ENCODE peak calls at places on chromosome 20, in seven cellular contexts. L is esophagus muscularis mucosa, Z is HCT116, N is sigmoid colon, D is stomach, K is breast epithelium, W is transverse colon. Q is an unnamed sample.

GRCh38 chr20:49346682-49347081 is 68.8 kb upstream of the ZNFX1 start:
- DNase-seq in L (no peak), Z (no peak), N (no peak), D (no peak), K (no peak), W (no peak), Q (no peak)

GRCh38 chr20:45008521-45009049 is 42.3 kb downstream of the STK4 start:
- DNase-seq in L (no peak), Z (no peak), N (no peak), D (no peak), K (no peak), W (no peak), Q (no peak)

GRCh38 chr20:1600736-1601135 is 19.1 kb downstream of the SIRPB1 start:
- DNase-seq in L (no peak), Z (no peak), N (no peak), D (no peak), K (no peak), W (no peak), Q (no peak)

GRCh38 chr20:22921595-22922421 is 113.3 kb upstream of the SSTR4 start:
- DNase-seq in L (no peak), Z (no peak), N (no peak), D (no peak), K (no peak), W (no peak), Q (no peak)

GRCh38 chr20:32971703-32972161 is 32.5 kb downstream of the SUN5 start:
- DNase-seq in L (peak), Z (no peak), N (peak), D (no peak), K (no peak), W (no peak), Q (no peak)

GRCh38 chr20:41342474-41343464 is 2.1 kb downstream of the LPIN3 start:
- DNase-seq in L (no peak), Z (no peak), N (peak), D (no peak), K (no peak), W (peak), Q (no peak)

GRCh38 chr20:38990728-38991127 is 28.6 kb downstream of the DHX35 start:
- DNase-seq in L (no peak), Z (no peak), N (no peak), D (no peak), K (no peak), W (no peak), Q (no peak)

GRCh38 chr20:44040202-44040915 is 125.7 kb downstream of the TOX2 start:
- DNase-seq in L (peak), Z (no peak), N (no peak), D (no peak), K (peak), W (no peak), Q (no peak)

GRCh38 chr20:8073024-8073832 is 53.7 kb upstream of the TMX4 start:
- DNase-seq in L (no peak), Z (no peak), N (no peak), D (no peak), K (no peak), W (no peak), Q (no peak)

GRCh38 chr20:33882018-33882417 is 70.9 kb downstream of the CHMP4B start:
- DNase-seq in L (no peak), Z (no peak), N (no peak), D (no peak), K (no peak), W (no peak), Q (no peak)

GRCh38 chr20:29079769-29080690 is 2177.4 kb upstream of the DEFB115 start:
- DNase-seq in L (no peak), Z (no peak), N (no peak), D (no peak), K (no peak), W (no peak), Q (no peak)

GRCh38 chr20:49470922-49471321 is 11.5 kb downstream of the KCNB1 start:
- DNase-seq in L (no peak), Z (no peak), N (no peak), D (no peak), K (no peak), W (no peak), Q (no peak)

GRCh38 chr20:16526433-16527380 is 46.5 kb downstream of the KIF16B start:
- DNase-seq in L (no peak), Z (no peak), N (no peak), D (no peak), K (no peak), W (no peak), Q (no peak)

GRCh38 chr20:48695738-48696137 is 132.1 kb downstream of the PREX1 start:
- DNase-seq in L (no peak), Z (no peak), N (no peak), D (no peak), K (no peak), W (no peak), Q (no peak)

GRCh38 chr20:63941282-63942060 is 14.7 kb downstream of the UCKL1 start:
- DNase-seq in L (no peak), Z (no peak), N (peak), D (peak), K (no peak), W (peak), Q (no peak)
- TF ChIP-seq POLR2AphosphoS5 in L (no peak), Z (no peak), N (no peak), D (no peak), K (no peak), W (no peak), Q (no peak)

DNA sequence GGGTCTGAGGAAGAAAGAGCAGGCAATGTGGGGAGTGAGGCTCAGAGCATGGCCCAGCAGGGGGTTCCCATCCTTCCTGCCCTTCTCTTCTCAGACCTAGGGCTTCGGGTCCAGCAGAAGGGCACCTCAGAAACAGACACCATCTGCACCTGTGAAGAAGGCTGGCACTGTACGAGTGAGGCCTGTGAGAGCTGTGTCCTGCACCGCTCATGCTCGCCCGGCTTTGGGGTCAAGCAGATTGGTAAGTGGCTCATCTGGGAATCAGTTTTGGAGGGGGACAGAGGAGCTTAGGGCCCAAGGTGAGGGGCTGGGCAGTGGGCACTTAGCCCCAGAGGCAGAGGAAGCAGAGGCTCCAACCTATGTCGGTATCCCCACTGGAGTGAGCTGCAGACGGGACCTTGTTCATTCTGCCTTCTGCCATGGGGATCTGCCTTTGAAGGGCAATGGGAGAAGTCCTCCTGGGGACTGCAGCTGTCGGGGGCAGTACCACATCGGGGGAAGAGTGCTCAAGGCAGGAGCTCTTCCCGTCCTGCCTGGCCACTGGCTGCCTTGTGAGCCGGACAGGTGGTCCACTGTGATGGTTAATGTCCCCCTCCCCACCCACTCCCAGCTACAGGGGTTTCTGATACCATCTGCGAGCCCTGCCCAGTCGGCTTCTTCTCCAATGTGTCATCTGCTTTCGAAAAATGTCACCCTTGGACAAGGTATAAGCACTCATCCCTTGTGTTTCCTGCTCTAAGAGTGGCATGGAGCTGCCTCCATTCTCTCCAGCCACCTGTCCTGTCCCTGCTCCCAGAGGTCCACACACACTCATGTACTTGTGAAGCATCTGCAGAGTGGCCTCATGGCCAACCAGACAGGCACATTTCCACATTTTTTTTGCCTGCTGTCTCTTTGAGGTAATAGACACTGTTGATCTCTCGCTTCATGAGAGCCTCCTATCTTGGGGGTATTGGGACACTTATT is 4.7 kb downstream of the CD40 start:
- DNase-seq in L (no peak), Z (no peak), N (no peak), D (peak), K (no peak), W (no peak), Q (no peak)
- TF ChIP-seq POLR2A in L (no peak), Z (no peak), N (no peak), D (no peak), K (no peak), W (no peak), Q (peak)

DNA sequence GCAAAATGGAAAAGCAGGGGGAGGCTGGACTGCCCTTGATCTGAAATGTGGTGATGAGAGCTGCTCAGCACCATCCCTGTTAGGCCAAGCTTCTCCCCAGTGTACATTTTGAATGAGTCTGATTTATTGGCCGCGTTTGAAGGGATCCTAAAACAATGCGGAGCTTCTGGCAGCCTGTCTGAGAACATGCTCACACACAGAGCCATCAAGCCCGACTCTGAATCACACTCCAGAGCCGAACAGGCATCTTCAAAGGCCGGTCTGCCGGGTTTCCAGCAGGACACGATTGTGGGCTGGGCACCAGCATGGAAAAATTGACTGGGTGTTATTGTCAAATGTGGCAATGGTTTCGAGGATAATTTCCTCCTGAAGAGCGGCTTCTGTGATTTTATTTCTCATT is 235.9 kb downstream of the TFAP2C start:
- DNase-seq in L (no peak), Z (no peak), N (peak), D (no peak), K (peak), W (peak), Q (no peak)
- TF ChIP-seq POLR2AphosphoS5 in L (no peak), Z (no peak), N (peak), D (no peak), K (no peak), W (peak), Q (no peak)

DNA sequence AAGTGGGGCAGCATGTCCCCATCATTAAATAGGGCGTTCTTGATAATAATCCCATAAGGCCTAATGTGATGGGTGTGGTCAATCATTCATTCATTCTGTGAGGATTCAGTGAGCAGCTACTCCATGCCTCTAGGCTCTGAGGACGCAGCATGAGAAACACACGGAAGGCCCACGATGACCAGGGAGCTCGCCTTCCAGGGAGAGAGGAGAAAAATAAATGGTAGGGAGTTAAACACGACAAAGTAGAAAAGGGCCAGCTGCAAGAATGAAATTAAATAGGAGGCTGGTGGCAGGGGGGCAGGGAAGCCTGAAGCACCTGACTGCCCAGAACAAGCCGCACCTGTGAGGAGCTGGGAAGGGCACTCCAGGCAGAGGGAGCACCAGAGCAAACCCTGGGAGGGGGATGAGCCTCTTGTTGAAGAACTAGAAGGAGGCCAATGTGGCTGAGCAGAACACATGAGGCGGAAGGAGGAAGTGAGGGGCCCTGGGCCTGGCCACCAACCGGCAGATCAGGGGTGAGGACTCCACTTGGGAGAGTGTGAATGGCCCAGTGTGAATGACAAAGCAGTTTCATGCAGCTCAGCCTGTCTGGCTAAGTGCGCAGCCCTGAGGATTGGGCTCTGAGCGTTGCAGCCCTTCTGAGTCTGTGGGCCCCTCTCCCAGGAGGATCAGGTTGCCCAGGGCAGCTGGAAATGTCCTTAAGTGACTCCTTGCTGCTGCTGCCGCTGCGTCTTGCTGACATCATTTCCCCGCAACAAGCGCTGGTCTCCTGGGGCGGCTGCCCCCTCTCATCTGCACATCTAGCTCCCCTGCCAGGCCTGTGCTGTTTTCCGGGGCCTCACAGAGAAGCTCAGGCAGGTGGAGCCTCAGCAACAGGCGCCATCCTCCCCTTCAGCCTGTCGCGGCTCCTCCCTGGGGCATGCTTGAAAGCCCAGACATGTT is 99.9 kb downstream of the CDH26 start:
- DNase-seq in L (no peak), Z (no peak), N (peak), D (no peak), K (no peak), W (peak), Q (no peak)
- TF ChIP-seq POLR2A in L (no peak), Z (no peak), N (no peak), D (no peak), K (no peak), W (no peak), Q (no peak)

DNA sequence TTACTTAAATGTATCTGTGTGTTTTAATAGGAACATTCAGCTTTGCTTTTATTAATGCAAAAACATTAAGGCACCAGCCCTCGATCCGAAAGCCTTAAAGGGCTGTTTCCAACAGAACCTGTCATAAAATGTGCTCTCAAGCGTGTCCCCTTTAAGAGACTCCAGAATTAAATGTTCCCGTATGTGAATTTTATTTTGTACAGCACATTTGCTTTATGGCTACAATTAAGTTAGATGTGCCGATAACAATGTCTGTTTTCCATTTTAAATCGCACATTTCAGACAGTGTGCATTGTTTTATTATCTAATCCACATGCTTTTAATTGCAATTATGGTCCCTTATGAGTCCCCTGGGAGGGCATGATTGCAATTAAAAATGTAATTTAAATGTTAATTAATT is 198.9 kb downstream of the TSHZ2 start:
- DNase-seq in L (no peak), Z (no peak), N (no peak), D (no peak), K (no peak), W (no peak), Q (no peak)
- TF ChIP-seq POLR2AphosphoS5 in L (no peak), Z (no peak), N (no peak), D (no peak), K (no peak), W (no peak), Q (no peak)

Q was measured in GM12892.